ENCODE peak calls at places on chromosome 1, in seven cellular contexts. A, L, W, X, D, M and T are unnamed samples.

GRCh38 chr1:117146570-117147340 is 25.2 kb upstream of the TRIM45 start:
- DNase-seq in A (peak), L (peak), W (peak), X (peak), D (peak), M (no peak), T (no peak)

GRCh38 chr1:105795741-105796140 is 1260.7 kb upstream of the PRMT6 start:
- DNase-seq in A (no peak), L (no peak), W (no peak), X (no peak), D (no peak), M (no peak), T (no peak)

GRCh38 chr1:68173283-68174172 is 58.8 kb downstream of the WLS start:
- DNase-seq in A (no peak), L (peak), W (no peak), X (peak), D (peak), M (no peak), T (no peak)

GRCh38 chr1:171641076-171641864 is 11.2 kb downstream of the MYOC start:
- DNase-seq in A (no peak), L (no peak), W (no peak), X (no peak), D (no peak), M (no peak), T (peak)

GRCh38 chr1:20059847-20060246 is 10.1 kb upstream of the PLA2G5 start:
- DNase-seq in A (no peak), L (no peak), W (no peak), X (no peak), D (no peak), M (no peak), T (no peak)

GRCh38 chr1:172761581-172762025 is 102.7 kb downstream of the FASLG start:
- DNase-seq in A (no peak), L (peak), W (no peak), X (peak), D (peak), M (no peak), T (no peak)

GRCh38 chr1:156394082-156394481 is 25.1 kb downstream of the RHBG start:
- DNase-seq in A (no peak), L (no peak), W (no peak), X (no peak), D (no peak), M (no peak), T (no peak)

GRCh38 chr1:6601049-6601864 is 1.4 kb downstream of the KLHL21 start:
- DNase-seq in A (peak), L (peak), W (peak), X (peak), D (peak), M (peak), T (no peak)

GRCh38 chr1:156852414-156852874 is 6.5 kb downstream of the INSRR start:
- DNase-seq in A (peak), L (peak), W (peak), X (peak), D (peak), M (no peak), T (no peak)

GRCh38 chr1:151377150-151377884 is 4.8 kb upstream of the SELENBP1 start:
- DNase-seq in A (no peak), L (no peak), W (no peak), X (no peak), D (no peak), M (no peak), T (no peak)

GRCh38 chr1:26907071-26907922 is 6.5 kb downstream of the NR0B2 start:
- DNase-seq in A (peak), L (peak), W (peak), X (peak), D (peak), M (no peak), T (no peak)

GRCh38 chr1:202029171-202029665 is 18.8 kb downstream of the ELF3 start:
- DNase-seq in A (no peak), L (peak), W (peak), X (peak), D (peak), M (no peak), T (no peak)

GRCh38 chr1:154431586-154432373 is 26.6 kb downstream of the IL6R start:
- DNase-seq in A (no peak), L (peak), W (peak), X (peak), D (peak), M (no peak), T (no peak)

GRCh38 chr1:36400825-36401601 is 3.3 kb upstream of the LSM10 start:
- DNase-seq in A (peak), L (peak), W (peak), X (peak), D (peak), M (no peak), T (peak)

GRCh38 chr1:91013302-91013701 is 8.5 kb downstream of the ZNF644 start:
- DNase-seq in A (no peak), L (no peak), W (no peak), X (no peak), D (no peak), M (no peak), T (no peak)

GRCh38 chr1:167412072-167412471 is 106.3 kb downstream of the CD247 start:
- DNase-seq in A (peak), L (no peak), W (no peak), X (no peak), D (no peak), M (no peak), T (no peak)

GRCh38 chr1:183632964-183633363 is 2.6 kb downstream of the ARPC5 start:
- DNase-seq in A (no peak), L (no peak), W (no peak), X (no peak), D (peak), M (no peak), T (no peak)

GRCh38 chr1:89708727-89709375 is 75.9 kb downstream of the LRRC8C start:
- DNase-seq in A (no peak), L (no peak), W (no peak), X (peak), D (no peak), M (no peak), T (no peak)

GRCh38 chr1:178168535-178168934 is 74.6 kb downstream of the RASAL2 start:
- DNase-seq in A (no peak), L (peak), W (no peak), X (peak), D (peak), M (no peak), T (no peak)

GRCh38 chr1:35432231-35432630 is 125.0 kb downstream of the KIAA0319L start:
- DNase-seq in A (no peak), L (no peak), W (no peak), X (no peak), D (no peak), M (no peak), T (no peak)

GRCh38 chr1:62508187-62508758 is 71.4 kb downstream of the USP1 start:
- DNase-seq in A (peak), L (peak), W (peak), X (peak), D (peak), M (no peak), T (no peak)

GRCh38 chr1:199403421-199404116 is 623.9 kb upstream of the NR5A2 start:
- DNase-seq in A (no peak), L (peak), W (no peak), X (peak), D (peak), M (no peak), T (no peak)

GRCh38 chr1:229897540-229897939 is 169.5 kb upstream of the GALNT2 start:
- DNase-seq in A (no peak), L (no peak), W (no peak), X (no peak), D (no peak), M (no peak), T (no peak)

GRCh38 chr1:14113841-14114567 is 414.0 kb downstream of the PRDM2 start:
- DNase-seq in A (peak), L (peak), W (peak), X (peak), D (peak), M (no peak), T (peak)

GRCh38 chr1:207306603-207307002 is 14.9 kb upstream of the CD55 start:
- DNase-seq in A (no peak), L (no peak), W (no peak), X (no peak), D (no peak), M (no peak), T (no peak)

GRCh38 chr1:158285756-158286241 is 3.9 kb upstream of the CD1C start:
- DNase-seq in A (no peak), L (peak), W (no peak), X (no peak), D (no peak), M (no peak), T (no peak)

GRCh38 chr1:239814306-239814881 is 277.3 kb upstream of the FMN2 start:
- DNase-seq in A (no peak), L (peak), W (peak), X (peak), D (peak), M (no peak), T (peak)

GRCh38 chr1:236345728-236346127 is 48.4 kb upstream of the EDARADD start:
- DNase-seq in A (peak), L (peak), W (peak), X (no peak), D (no peak), M (no peak), T (no peak)

GRCh38 chr1:6294080-6294867 is 33.4 kb upstream of the GPR153 start:
- DNase-seq in A (no peak), L (no peak), W (no peak), X (no peak), D (no peak), M (peak), T (no peak)

GRCh38 chr1:1191734-1192133 is 14.7 kb downstream of the TNFRSF18 start:
- DNase-seq in A (no peak), L (no peak), W (no peak), X (no peak), D (no peak), M (no peak), T (no peak)

GRCh38 chr1:92583821-92584760 is 97.4 kb upstream of the GFI1 start:
- DNase-seq in A (no peak), L (peak), W (no peak), X (peak), D (peak), M (no peak), T (no peak)

GRCh38 chr1:22872971-22873664 is 99.5 kb downstream of the LACTBL1 start:
- DNase-seq in A (no peak), L (no peak), W (no peak), X (no peak), D (no peak), M (no peak), T (no peak)

GRCh38 chr1:194277927-194278326 is 1091.5 kb upstream of the B3GALT2 start:
- DNase-seq in A (no peak), L (no peak), W (no peak), X (no peak), D (no peak), M (no peak), T (no peak)
- H3K4me3 ChIP-seq in A (no peak), L (no peak), W (no peak), X (no peak), D (no peak), M (no peak), T (no peak)

DNA sequence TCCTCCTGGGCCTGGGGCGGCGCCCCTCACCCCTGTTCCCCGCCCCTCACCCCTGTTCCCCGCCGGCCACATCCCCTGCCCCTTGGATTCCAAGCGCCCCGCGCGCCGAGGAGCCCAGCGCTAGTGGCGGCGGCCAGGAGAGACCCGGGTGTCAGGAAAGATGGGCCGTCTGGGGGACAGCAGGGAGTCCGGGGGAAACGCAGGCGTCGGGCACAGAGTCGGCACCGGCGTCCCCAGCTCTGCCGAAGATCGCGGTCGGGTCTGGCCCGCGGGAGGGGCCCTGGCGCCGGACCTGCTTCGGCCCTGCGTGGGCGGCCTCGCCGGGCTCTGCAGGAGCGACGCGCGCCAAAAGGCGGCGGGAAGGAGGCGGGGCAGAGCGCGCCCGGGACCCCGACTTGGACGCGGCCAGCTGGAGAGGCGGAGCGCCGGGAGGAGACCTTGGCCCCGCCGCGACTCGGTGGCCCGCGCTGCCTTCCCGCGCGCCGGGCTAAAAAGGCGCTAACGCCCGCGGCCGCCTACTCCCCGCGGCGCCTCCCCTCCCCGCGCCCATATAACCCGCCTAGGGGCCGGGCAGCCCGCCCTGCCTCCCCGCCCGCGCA is at the start of gene TP73:
- DNase-seq in A (no peak), L (peak), W (no peak), X (no peak), D (peak), M (no peak), T (no peak)
- H3K4me3 ChIP-seq in A (no peak), L (peak), W (peak), X (no peak), D (no peak), M (peak), T (peak)

DNA sequence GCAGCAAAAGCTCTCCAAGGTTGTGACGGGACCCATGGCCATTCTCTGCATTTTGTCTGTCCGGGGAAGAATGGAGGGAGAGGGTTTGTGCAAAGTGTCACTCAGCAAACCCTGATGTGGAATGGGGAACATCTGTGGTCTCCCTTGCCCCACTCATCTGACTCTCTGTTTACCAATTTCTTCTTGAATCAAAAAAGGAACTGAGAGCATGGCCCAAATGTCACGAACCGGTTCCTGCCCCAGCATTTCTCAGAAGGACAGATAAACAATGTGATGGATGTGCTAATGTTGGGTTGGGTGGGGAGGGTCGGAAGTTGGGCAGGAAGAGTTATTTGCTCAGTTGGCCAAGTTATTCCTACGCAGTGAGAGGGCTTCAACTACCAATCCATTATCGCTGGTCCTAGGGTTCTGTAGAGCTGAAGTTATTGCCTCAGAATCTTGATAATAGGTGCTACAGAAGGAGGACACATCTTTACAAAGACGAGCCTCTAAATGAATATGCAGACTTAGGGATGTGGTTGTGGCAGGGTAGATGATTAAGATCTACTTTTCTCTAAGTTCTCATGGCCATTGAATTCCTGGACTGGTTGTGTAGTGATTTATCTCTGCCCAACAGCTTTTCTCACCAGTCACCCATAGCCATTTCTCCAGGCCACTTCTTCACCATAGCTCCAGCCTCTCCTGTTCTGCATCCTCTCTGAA is 9.6 kb upstream of the DUSP12 start:
- DNase-seq in A (no peak), L (no peak), W (no peak), X (no peak), D (no peak), M (no peak), T (no peak)
- H3K4me3 ChIP-seq in A (no peak), L (no peak), W (no peak), X (no peak), D (no peak), M (no peak), T (no peak)

GRCh38 chr1:94243665-94244064 is 6.3 kb upstream of the ARHGAP29 start:
- DNase-seq in A (no peak), L (no peak), W (no peak), X (no peak), D (no peak), M (no peak), T (no peak)

GRCh38 chr1:94246692-94247145 is 9.3 kb upstream of the ARHGAP29 start:
- DNase-seq in A (no peak), L (peak), W (no peak), X (no peak), D (no peak), M (no peak), T (no peak)

GRCh38 chr1:94245747-94246438 is 8.5 kb upstream of the ARHGAP29 start:
- DNase-seq in A (no peak), L (peak), W (no peak), X (peak), D (no peak), M (no peak), T (no peak)

GRCh38 chr1:94247146-94248094 is 10.0 kb upstream of the ARHGAP29 start:
- DNase-seq in A (peak), L (peak), W (peak), X (peak), D (peak), M (no peak), T (no peak)

GRCh38 chr1:94244816-94245215 is 7.4 kb upstream of the ARHGAP29 start:
- DNase-seq in A (no peak), L (no peak), W (no peak), X (no peak), D (no peak), M (no peak), T (no peak)
- H3K4me3 ChIP-seq in A (no peak), L (no peak), W (no peak), X (no peak), D (no peak), M (no peak), T (no peak)

DNA sequence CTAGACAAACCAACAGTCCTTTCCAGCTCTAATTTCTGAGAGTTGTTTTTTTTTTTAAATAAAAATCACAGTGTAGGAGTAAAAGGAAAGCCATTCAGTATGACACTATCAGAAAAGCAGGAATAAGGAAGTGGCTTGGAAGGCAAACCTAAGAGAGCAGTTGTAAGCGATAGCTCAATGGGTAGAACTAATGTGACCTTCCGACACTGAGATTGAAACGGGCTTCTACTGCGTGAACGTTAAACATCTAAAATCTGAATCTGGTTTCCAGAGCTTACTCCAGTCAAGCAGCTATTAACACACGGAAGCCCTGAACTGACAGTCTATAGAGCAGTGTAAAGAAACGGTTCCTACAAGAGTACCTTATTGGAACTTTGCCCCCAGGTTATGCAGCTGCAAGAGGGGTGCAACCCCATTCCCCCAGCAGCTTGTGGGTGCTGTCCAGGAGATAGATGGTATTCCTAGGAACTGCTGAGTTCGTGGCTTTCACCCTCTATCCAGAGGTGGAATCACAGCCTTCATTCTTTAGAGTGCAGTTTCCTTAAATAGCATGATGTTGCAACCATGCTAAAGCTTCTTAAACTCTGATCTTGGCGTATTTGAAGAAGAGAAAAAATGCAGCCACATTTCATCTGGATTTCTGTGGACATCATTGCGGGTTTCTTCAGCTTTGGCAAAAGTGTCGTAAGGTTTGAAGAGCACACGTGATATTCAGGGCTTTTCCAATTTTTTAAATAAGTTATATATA is 3.3 kb upstream of the IRF2BP2 start:
- DNase-seq in A (no peak), L (peak), W (peak), X (peak), D (peak), M (no peak), T (no peak)
- H3K4me3 ChIP-seq in A (no peak), L (no peak), W (peak), X (peak), D (peak), M (peak), T (no peak)